ENCODE peak calls at places on chromosomes 6 and 20, in nine cellular contexts. J, Y, E, G, A, U, D, F and O are unnamed samples.

GRCh38 chr20:23020230-23020629 is 14.9 kb upstream of the SSTR4 start:
- DNase-seq in J (no peak), Y (no peak), E (no peak), G (no peak), A (no peak), U (no peak), D (no peak), F (no peak), O (no peak)

GRCh38 chr6:37304766-37305165 is 46.8 kb upstream of the TMEM217 start:
- DNase-seq in J (no peak), Y (no peak), E (no peak), G (no peak), A (no peak), U (no peak), D (no peak), F (no peak), O (no peak)

GRCh38 chr20:6718660-6719059 is 48.8 kb upstream of the BMP2 start:
- DNase-seq in J (no peak), Y (no peak), E (no peak), G (peak; percentile 39), A (no peak), U (no peak), D (peak; percentile 17), F (no peak), O (no peak)

GRCh38 chr20:35306931-35307517 is 14.8 kb upstream of the FAM83C start:
- DNase-seq in J (peak; percentile 71), Y (peak; percentile 62), E (peak; percentile 87), G (peak; percentile 78), A (peak; percentile 18), U (no peak), D (peak; percentile 95), F (peak; percentile 77), O (peak; percentile 7)

GRCh38 chr6:36544228-36544627 is 3.1 kb downstream of the STK38 start:
- DNase-seq in J (peak; percentile 88), Y (no peak), E (peak; percentile 20), G (no peak), A (no peak), U (no peak), D (no peak), F (no peak), O (no peak)

GRCh38 chr6:106858653-106859092 is 115.9 kb downstream of the CD24 start:
- DNase-seq in J (peak; percentile 81), Y (no peak), E (no peak), G (peak; percentile 77), A (no peak), U (no peak), D (peak; percentile 87), F (no peak), O (no peak)

GRCh38 chr20:19008497-19008896 is 194.9 kb downstream of the SCP2D1 start:
- DNase-seq in J (no peak), Y (no peak), E (no peak), G (no peak), A (no peak), U (no peak), D (no peak), F (no peak), O (no peak)

GRCh38 chr20:64253000-64253383 is 2.6 kb upstream of the PCMTD2 start:
- DNase-seq in J (no peak), Y (no peak), E (no peak), G (no peak), A (no peak), U (no peak), D (no peak), F (no peak), O (no peak)

GRCh38 chr6:67748521-67748920 is 886.6 kb upstream of the ADGRB3 start:
- DNase-seq in J (no peak), Y (no peak), E (no peak), G (no peak), A (no peak), U (no peak), D (no peak), F (no peak), O (no peak)

GRCh38 chr6:4805553-4806307 is 29.5 kb downstream of the CDYL start:
- DNase-seq in J (peak; percentile 34), Y (peak; percentile 52), E (peak; percentile 64), G (peak; percentile 62), A (no peak), U (peak; percentile 47), D (peak; percentile 59), F (peak; percentile 73), O (peak; percentile 37)

GRCh38 chr20:24579016-24579415 is 109.6 kb downstream of the SYNDIG1 start:
- DNase-seq in J (no peak), Y (no peak), E (no peak), G (no peak), A (no peak), U (no peak), D (no peak), F (no peak), O (no peak)

GRCh38 chr20:44633187-44633851 is 18.2 kb downstream of the ADA start:
- DNase-seq in J (no peak), Y (no peak), E (no peak), G (no peak), A (no peak), U (no peak), D (no peak), F (no peak), O (no peak)

GRCh38 chr20:42010090-42010489 is 391.9 kb upstream of the CHD6 start:
- DNase-seq in J (no peak), Y (no peak), E (no peak), G (no peak), A (no peak), U (no peak), D (no peak), F (no peak), O (no peak)

GRCh38 chr6:10369896-10370295 is 45.0 kb downstream of the TFAP2A start:
- DNase-seq in J (no peak), Y (no peak), E (no peak), G (no peak), A (no peak), U (no peak), D (peak; percentile 95), F (no peak), O (no peak)

GRCh38 chr6:16267428-16268263 is 29.3 kb downstream of the GMPR start:
- DNase-seq in J (no peak), Y (no peak), E (no peak), G (no peak), A (peak; percentile 39), U (no peak), D (no peak), F (no peak), O (no peak)

GRCh38 chr6:96001891-96002575 is 13.7 kb upstream of the FUT9 start:
- DNase-seq in J (no peak), Y (no peak), E (no peak), G (no peak), A (no peak), U (no peak), D (no peak), F (no peak), O (no peak)

GRCh38 chr6:74113901-74114300 is 417.9 kb downstream of the CD109 start:
- DNase-seq in J (no peak), Y (no peak), E (no peak), G (no peak), A (no peak), U (no peak), D (peak; percentile 2), F (no peak), O (no peak)

GRCh38 chr6:56693246-56693607 is 50.5 kb upstream of the DST start:
- DNase-seq in J (peak; percentile 99), Y (no peak), E (peak; percentile 90), G (peak; percentile 65), A (no peak), U (peak; percentile 88), D (peak; percentile 88), F (no peak), O (no peak)

GRCh38 chr20:20210327-20210726 is 157.6 kb upstream of the INSM1 start:
- DNase-seq in J (peak; percentile 1), Y (no peak), E (peak; percentile 50), G (no peak), A (peak; percentile 73), U (peak; percentile 61), D (peak; percentile 8), F (no peak), O (no peak)

GRCh38 chr20:6071162-6071695 is 17.4 kb upstream of the LRRN4 start:
- DNase-seq in J (no peak), Y (no peak), E (no peak), G (no peak), A (no peak), U (no peak), D (no peak), F (no peak), O (no peak)

GRCh38 chr6:90445533-90446108 is 141.3 kb downstream of the MAP3K7 start:
- DNase-seq in J (no peak), Y (no peak), E (no peak), G (no peak), A (no peak), U (no peak), D (no peak), F (no peak), O (no peak)

GRCh38 chr6:41122373-41122772 is 31.8 kb downstream of the TREML1 start:
- DNase-seq in J (no peak), Y (no peak), E (no peak), G (no peak), A (no peak), U (no peak), D (peak; percentile 23), F (no peak), O (no peak)

GRCh38 chr6:14747881-14748520 is 497.9 kb upstream of the JARID2 start:
- DNase-seq in J (peak; percentile 94), Y (no peak), E (no peak), G (no peak), A (no peak), U (no peak), D (no peak), F (no peak), O (no peak)

GRCh38 chr20:575230-575629 is 31.6 kb upstream of the CSNK2A1 start:
- DNase-seq in J (no peak), Y (no peak), E (no peak), G (no peak), A (no peak), U (no peak), D (no peak), F (no peak), O (no peak)